ENCODE peak calls at places on chromosomes 6 and 20, in ten cellular contexts. One of them, this sample, is unnamed.

GRCh38 chr6:158697798-158698197 is 47.9 kb downstream of the SYTL3 start:
- DNase-seq in tibial artery: no peak
- DNase-seq in RWPE1: no peak
- DNase-seq in BJ: peak; percentile 81
- DNase-seq in GM20000: no peak
- DNase-seq in G401: no peak
- DNase-seq in activated naive CD8-positive, alpha-beta T cell treated with anti-CD3 and anti-CD28 coated beads, Interleukin-2, amount 50 U/mL, for 24 hours: no peak
- DNase-seq in astrocyte of the spinal cord: peak; percentile 26
- DNase-seq in cerebellum: no peak
- DNase-seq in neural progenitor cell: no peak
- DNase-seq in this sample: peak; percentile 77

GRCh38 chr6:29861521-29862255 is 34.1 kb downstream of the HLA-G start:
- DNase-seq in BJ: no peak
- DNase-seq in G401: peak; percentile 83
- DNase-seq in activated naive CD8-positive, alpha-beta T cell treated with anti-CD3 and anti-CD28 coated beads, Interleukin-2, amount 50 U/mL, for 24 hours: no peak
- DNase-seq in RWPE1: no peak
- DNase-seq in neural progenitor cell: no peak
- DNase-seq in GM20000: no peak
- DNase-seq in tibial artery: no peak
- DNase-seq in astrocyte of the spinal cord: no peak
- DNase-seq in cerebellum: peak; percentile 69
- DNase-seq in this sample: no peak

GRCh38 chr6:164832410-164832809 is 477.0 kb downstream of the C6orf118 start:
- DNase-seq in astrocyte of the spinal cord: no peak
- DNase-seq in BJ: no peak
- DNase-seq in tibial artery: no peak
- DNase-seq in cerebellum: no peak
- DNase-seq in neural progenitor cell: no peak
- DNase-seq in RWPE1: no peak
- DNase-seq in GM20000: no peak
- DNase-seq in G401: peak; percentile 7
- DNase-seq in activated naive CD8-positive, alpha-beta T cell treated with anti-CD3 and anti-CD28 coated beads, Interleukin-2, amount 50 U/mL, for 24 hours: no peak
- DNase-seq in this sample: no peak

GRCh38 chr6:151847064-151847463 is 39.6 kb downstream of the ESR1 start:
- DNase-seq in cerebellum: no peak
- DNase-seq in tibial artery: no peak
- DNase-seq in astrocyte of the spinal cord: peak; percentile 54
- DNase-seq in RWPE1: peak; percentile 28
- DNase-seq in GM20000: no peak
- DNase-seq in neural progenitor cell: peak; percentile 66
- DNase-seq in activated naive CD8-positive, alpha-beta T cell treated with anti-CD3 and anti-CD28 coated beads, Interleukin-2, amount 50 U/mL, for 24 hours: no peak
- DNase-seq in BJ: no peak
- DNase-seq in G401: no peak
- DNase-seq in this sample: no peak

GRCh38 chr6:33927551-33927950 is 123.7 kb upstream of the MLN start:
- DNase-seq in activated naive CD8-positive, alpha-beta T cell treated with anti-CD3 and anti-CD28 coated beads, Interleukin-2, amount 50 U/mL, for 24 hours: no peak
- DNase-seq in cerebellum: no peak
- DNase-seq in RWPE1: peak; percentile 29
- DNase-seq in tibial artery: no peak
- DNase-seq in neural progenitor cell: no peak
- DNase-seq in G401: no peak
- DNase-seq in GM20000: no peak
- DNase-seq in BJ: peak; percentile 37
- DNase-seq in astrocyte of the spinal cord: peak; percentile 10
- DNase-seq in this sample: no peak

GRCh38 chr6:15697895-15698294 is 35.1 kb upstream of the DTNBP1 start:
- DNase-seq in G401: no peak
- DNase-seq in neural progenitor cell: no peak
- DNase-seq in BJ: no peak
- DNase-seq in tibial artery: no peak
- DNase-seq in RWPE1: no peak
- DNase-seq in activated naive CD8-positive, alpha-beta T cell treated with anti-CD3 and anti-CD28 coated beads, Interleukin-2, amount 50 U/mL, for 24 hours: no peak
- DNase-seq in GM20000: no peak
- DNase-seq in cerebellum: no peak
- DNase-seq in astrocyte of the spinal cord: no peak
- DNase-seq in this sample: no peak

GRCh38 chr20:24465168-24465567 is 4.3 kb upstream of the SYNDIG1 start:
- DNase-seq in activated naive CD8-positive, alpha-beta T cell treated with anti-CD3 and anti-CD28 coated beads, Interleukin-2, amount 50 U/mL, for 24 hours: no peak
- DNase-seq in GM20000: no peak
- DNase-seq in astrocyte of the spinal cord: no peak
- DNase-seq in RWPE1: no peak
- DNase-seq in G401: no peak
- DNase-seq in cerebellum: no peak
- DNase-seq in tibial artery: no peak
- DNase-seq in BJ: no peak
- DNase-seq in neural progenitor cell: no peak
- DNase-seq in this sample: no peak

GRCh38 chr6:137520520-137520919 is 26.3 kb upstream of the OLIG3 start:
- DNase-seq in G401: no peak
- DNase-seq in astrocyte of the spinal cord: no peak
- DNase-seq in GM20000: no peak
- DNase-seq in BJ: no peak
- DNase-seq in tibial artery: no peak
- DNase-seq in cerebellum: no peak
- DNase-seq in RWPE1: no peak
- DNase-seq in neural progenitor cell: no peak
- DNase-seq in activated naive CD8-positive, alpha-beta T cell treated with anti-CD3 and anti-CD28 coated beads, Interleukin-2, amount 50 U/mL, for 24 hours: no peak
- DNase-seq in this sample: no peak

GRCh38 chr6:36301085-36301658 is 31.3 kb downstream of the PNPLA1 start:
- DNase-seq in astrocyte of the spinal cord: no peak
- DNase-seq in tibial artery: no peak
- DNase-seq in GM20000: no peak
- DNase-seq in G401: no peak
- DNase-seq in BJ: no peak
- DNase-seq in neural progenitor cell: no peak
- DNase-seq in activated naive CD8-positive, alpha-beta T cell treated with anti-CD3 and anti-CD28 coated beads, Interleukin-2, amount 50 U/mL, for 24 hours: no peak
- DNase-seq in RWPE1: no peak
- DNase-seq in cerebellum: no peak
- DNase-seq in this sample: peak; percentile 40

GRCh38 chr6:99350573-99350972 is 1.1 kb upstream of the FAXC start:
- DNase-seq in GM20000: no peak
- DNase-seq in neural progenitor cell: peak; percentile 33
- DNase-seq in cerebellum: peak; percentile 15
- DNase-seq in BJ: no peak
- DNase-seq in activated naive CD8-positive, alpha-beta T cell treated with anti-CD3 and anti-CD28 coated beads, Interleukin-2, amount 50 U/mL, for 24 hours: no peak
- DNase-seq in RWPE1: no peak
- DNase-seq in tibial artery: no peak
- DNase-seq in G401: peak; percentile 35
- DNase-seq in astrocyte of the spinal cord: no peak
- DNase-seq in this sample: no peak

GRCh38 chr6:112360498-112360897 is 13.4 kb downstream of the RFPL4B start:
- DNase-seq in GM20000: no peak
- DNase-seq in neural progenitor cell: no peak
- DNase-seq in G401: no peak
- DNase-seq in tibial artery: no peak
- DNase-seq in cerebellum: no peak
- DNase-seq in RWPE1: no peak
- DNase-seq in astrocyte of the spinal cord: no peak
- DNase-seq in BJ: no peak
- DNase-seq in activated naive CD8-positive, alpha-beta T cell treated with anti-CD3 and anti-CD28 coated beads, Interleukin-2, amount 50 U/mL, for 24 hours: no peak
- DNase-seq in this sample: no peak

GRCh38 chr20:52086878-52087277 is 104.7 kb downstream of the ZFP64 start:
- DNase-seq in BJ: no peak
- DNase-seq in G401: no peak
- DNase-seq in activated naive CD8-positive, alpha-beta T cell treated with anti-CD3 and anti-CD28 coated beads, Interleukin-2, amount 50 U/mL, for 24 hours: no peak
- DNase-seq in cerebellum: no peak
- DNase-seq in tibial artery: no peak
- DNase-seq in astrocyte of the spinal cord: no peak
- DNase-seq in GM20000: no peak
- DNase-seq in neural progenitor cell: no peak
- DNase-seq in RWPE1: no peak
- DNase-seq in this sample: no peak

GRCh38 chr20:24676978-24677370 is 207.5 kb downstream of the SYNDIG1 start:
- DNase-seq in tibial artery: no peak
- DNase-seq in BJ: no peak
- DNase-seq in activated naive CD8-positive, alpha-beta T cell treated with anti-CD3 and anti-CD28 coated beads, Interleukin-2, amount 50 U/mL, for 24 hours: no peak
- DNase-seq in cerebellum: no peak
- DNase-seq in RWPE1: no peak
- DNase-seq in astrocyte of the spinal cord: no peak
- DNase-seq in neural progenitor cell: no peak
- DNase-seq in GM20000: no peak
- DNase-seq in G401: no peak
- DNase-seq in this sample: no peak

GRCh38 chr20:25000268-25000801 is 7.8 kb upstream of the APMAP start:
- DNase-seq in cerebellum: no peak
- DNase-seq in neural progenitor cell: no peak
- DNase-seq in RWPE1: peak; percentile 91
- DNase-seq in BJ: peak; percentile 84
- DNase-seq in G401: no peak
- DNase-seq in tibial artery: peak; percentile 74
- DNase-seq in activated naive CD8-positive, alpha-beta T cell treated with anti-CD3 and anti-CD28 coated beads, Interleukin-2, amount 50 U/mL, for 24 hours: no peak
- DNase-seq in GM20000: no peak
- DNase-seq in astrocyte of the spinal cord: peak; percentile 10
- DNase-seq in this sample: peak; percentile 74

GRCh38 chr6:77097940-77098339 is 365.4 kb downstream of the HTR1B start:
- DNase-seq in RWPE1: no peak
- DNase-seq in G401: no peak
- DNase-seq in cerebellum: no peak
- DNase-seq in activated naive CD8-positive, alpha-beta T cell treated with anti-CD3 and anti-CD28 coated beads, Interleukin-2, amount 50 U/mL, for 24 hours: no peak
- DNase-seq in astrocyte of the spinal cord: no peak
- DNase-seq in GM20000: no peak
- DNase-seq in neural progenitor cell: no peak
- DNase-seq in BJ: no peak
- DNase-seq in tibial artery: no peak
- DNase-seq in this sample: no peak

GRCh38 chr6:75563032-75563431 is 38.6 kb upstream of the SENP6 start:
- DNase-seq in tibial artery: no peak
- DNase-seq in RWPE1: no peak
- DNase-seq in cerebellum: no peak
- DNase-seq in GM20000: peak; percentile 28
- DNase-seq in activated naive CD8-positive, alpha-beta T cell treated with anti-CD3 and anti-CD28 coated beads, Interleukin-2, amount 50 U/mL, for 24 hours: no peak
- DNase-seq in BJ: no peak
- DNase-seq in neural progenitor cell: peak; percentile 60
- DNase-seq in G401: peak; percentile 3
- DNase-seq in astrocyte of the spinal cord: peak; percentile 34
- DNase-seq in this sample: no peak

GRCh38 chr6:113181164-113181563 is 676.0 kb upstream of the MARCKS start:
- DNase-seq in GM20000: no peak
- DNase-seq in astrocyte of the spinal cord: no peak
- DNase-seq in tibial artery: no peak
- DNase-seq in G401: peak; percentile 9
- DNase-seq in RWPE1: no peak
- DNase-seq in neural progenitor cell: no peak
- DNase-seq in activated naive CD8-positive, alpha-beta T cell treated with anti-CD3 and anti-CD28 coated beads, Interleukin-2, amount 50 U/mL, for 24 hours: no peak
- DNase-seq in cerebellum: no peak
- DNase-seq in BJ: no peak
- DNase-seq in this sample: no peak

GRCh38 chr20:5315807-5316187 is 957 bp downstream of the PROKR2 start:
- DNase-seq in activated naive CD8-positive, alpha-beta T cell treated with anti-CD3 and anti-CD28 coated beads, Interleukin-2, amount 50 U/mL, for 24 hours: peak; percentile 4
- DNase-seq in GM20000: no peak
- DNase-seq in neural progenitor cell: peak; percentile 27
- DNase-seq in G401: no peak
- DNase-seq in RWPE1: no peak
- DNase-seq in BJ: no peak
- DNase-seq in cerebellum: no peak
- DNase-seq in tibial artery: no peak
- DNase-seq in astrocyte of the spinal cord: no peak
- DNase-seq in this sample: no peak

GRCh38 chr20:64265201-64265600 is 9.7 kb downstream of the PCMTD2 start:
- DNase-seq in G401: no peak
- DNase-seq in GM20000: no peak
- DNase-seq in activated naive CD8-positive, alpha-beta T cell treated with anti-CD3 and anti-CD28 coated beads, Interleukin-2, amount 50 U/mL, for 24 hours: no peak
- DNase-seq in BJ: no peak
- DNase-seq in tibial artery: no peak
- DNase-seq in neural progenitor cell: no peak
- DNase-seq in RWPE1: no peak
- DNase-seq in astrocyte of the spinal cord: no peak
- DNase-seq in cerebellum: no peak
- DNase-seq in this sample: no peak

GRCh38 chr6:166406197-166406596 is 23.5 kb upstream of the MPC1 start:
- DNase-seq in GM20000: no peak
- DNase-seq in astrocyte of the spinal cord: no peak
- DNase-seq in activated naive CD8-positive, alpha-beta T cell treated with anti-CD3 and anti-CD28 coated beads, Interleukin-2, amount 50 U/mL, for 24 hours: no peak
- DNase-seq in neural progenitor cell: no peak
- DNase-seq in tibial artery: no peak
- DNase-seq in cerebellum: no peak
- DNase-seq in BJ: no peak
- DNase-seq in RWPE1: no peak
- DNase-seq in G401: no peak
- DNase-seq in this sample: no peak

GRCh38 chr20:45157977-45158376 is 16.7 kb upstream of the PI3 start:
- DNase-seq in astrocyte of the spinal cord: peak; percentile 71
- DNase-seq in G401: no peak
- DNase-seq in RWPE1: peak; percentile 89
- DNase-seq in tibial artery: no peak
- DNase-seq in neural progenitor cell: no peak
- DNase-seq in cerebellum: no peak
- DNase-seq in activated naive CD8-positive, alpha-beta T cell treated with anti-CD3 and anti-CD28 coated beads, Interleukin-2, amount 50 U/mL, for 24 hours: no peak
- DNase-seq in BJ: no peak
- DNase-seq in GM20000: no peak
- DNase-seq in this sample: no peak

GRCh38 chr20:21157006-21157405 is 31.1 kb downstream of the KIZ start:
- DNase-seq in BJ: no peak
- DNase-seq in cerebellum: no peak
- DNase-seq in G401: no peak
- DNase-seq in RWPE1: no peak
- DNase-seq in GM20000: no peak
- DNase-seq in tibial artery: no peak
- DNase-seq in activated naive CD8-positive, alpha-beta T cell treated with anti-CD3 and anti-CD28 coated beads, Interleukin-2, amount 50 U/mL, for 24 hours: no peak
- DNase-seq in astrocyte of the spinal cord: no peak
- DNase-seq in neural progenitor cell: no peak
- DNase-seq in this sample: no peak

GRCh38 chr6:87333591-87334181 is 4.6 kb upstream of the GJB7 start:
- DNase-seq in activated naive CD8-positive, alpha-beta T cell treated with anti-CD3 and anti-CD28 coated beads, Interleukin-2, amount 50 U/mL, for 24 hours: no peak
- DNase-seq in cerebellum: no peak
- DNase-seq in astrocyte of the spinal cord: no peak
- DNase-seq in RWPE1: no peak
- DNase-seq in G401: no peak
- DNase-seq in GM20000: no peak
- DNase-seq in BJ: peak; percentile 4
- DNase-seq in neural progenitor cell: no peak
- DNase-seq in tibial artery: no peak
- DNase-seq in this sample: no peak

This sample was measured in hepatic stellate cell.